ENCODE peak calls at places on chromosomes 7 and 10, in seven cellular contexts. H is spleen, M is keratinocyte, Z is ovary, J is right lobe of liver, W is tibial artery, I is ascending aorta. A is an unnamed sample. For H3K27me3, the result is how much of the 10 kb centered on the place peaks cover.

GRCh38 chr7:122413339-122413738 is 108.8 kb upstream of the FEZF1 start:
- DNase-seq in I (no peak), H (no peak), M (no peak), J (no peak), Z (no peak), W (no peak), A (no peak)

GRCh38 chr10:126373137-126373536 is 15.1 kb downstream of the ADAM12 start:
- DNase-seq in J (no peak), I (no peak), M (no peak), W (no peak), Z (peak), H (no peak), A (no peak)

GRCh38 chr10:23293145-23293724 is 51.4 kb downstream of the C10orf67 start:
- DNase-seq in W (no peak), J (no peak), Z (no peak), I (no peak), H (no peak), M (no peak), A (no peak)

GRCh38 chr10:48606530-48607355 is 1.9 kb upstream of the ARHGAP22 start:
- DNase-seq in Z (no peak), W (peak), M (no peak), I (peak), H (no peak), J (no peak), A (no peak)

GRCh38 chr10:59950105-59950504 is 43.7 kb upstream of the CCDC6 start:
- DNase-seq in J (no peak), H (no peak), W (no peak), Z (no peak), I (no peak), M (no peak), A (no peak)

GRCh38 chr7:35558841-35559240 is 136.1 kb downstream of the HERPUD2 start:
- DNase-seq in M (no peak), I (no peak), H (no peak), J (no peak), W (no peak), Z (no peak), A (no peak)

GRCh38 chr7:82549616-82550285 is 106.2 kb upstream of the CACNA2D1 start:
- DNase-seq in I (no peak), W (no peak), H (no peak), J (no peak), M (no peak), Z (no peak), A (no peak)

GRCh38 chr7:139618482-139619366 is 95.2 kb downstream of the CLEC2L start:
- DNase-seq in I (no peak), Z (peak), H (no peak), M (peak), J (no peak), W (no peak), A (no peak)

GRCh38 chr7:152006336-152006735 is 19.1 kb upstream of the GALNT11 start:
- DNase-seq in Z (no peak), I (no peak), W (no peak), H (no peak), J (no peak), M (no peak), A (no peak)

GRCh38 chr7:81869670-81870069 is 99.8 kb upstream of the HGF start:
- DNase-seq in W (no peak), J (no peak), M (no peak), H (no peak), Z (no peak), I (no peak), A (no peak)

DNA sequence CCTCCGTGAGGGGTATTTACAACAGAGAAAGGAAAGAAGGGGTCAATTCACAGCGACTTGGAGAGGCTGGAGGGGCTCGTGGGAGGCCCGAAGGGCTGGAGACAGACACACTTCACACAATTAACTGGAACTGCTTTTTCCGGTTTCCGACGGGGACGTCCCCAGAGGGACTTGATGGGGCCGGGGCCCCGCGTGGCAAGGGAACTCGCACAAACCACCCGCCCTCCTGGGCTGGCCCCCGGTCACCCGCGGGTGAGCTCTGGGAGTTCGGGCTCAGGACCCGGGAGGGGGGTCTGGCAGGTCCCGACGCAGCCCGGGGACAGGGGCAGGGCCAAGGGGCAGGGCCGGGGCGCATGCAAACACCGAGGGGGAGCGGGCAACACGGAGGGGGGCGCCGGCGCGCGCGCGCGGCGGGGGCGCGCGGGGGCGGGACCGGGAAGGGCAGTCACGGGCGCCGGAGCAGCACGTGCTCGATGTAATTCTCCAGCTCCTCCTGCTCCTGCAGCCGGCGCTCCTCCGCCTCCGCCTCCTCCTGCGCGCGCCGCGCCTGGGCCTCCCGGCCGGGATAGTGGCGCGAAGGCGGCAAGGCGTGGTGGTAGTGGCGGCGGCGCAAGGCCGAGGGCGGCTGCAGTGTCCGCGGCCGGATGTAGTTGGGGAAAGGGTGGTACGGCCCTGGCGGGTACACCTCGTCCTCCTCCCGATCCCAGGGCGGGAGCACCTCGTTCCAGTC is 2.7 kb downstream of the VGF start:
- DNase-seq in W (no peak), J (no peak), I (no peak), H (peak), M (no peak), Z (no peak), A (no peak)
- H3K27me3 ChIP-seq in W (half or more), J (under half), I (under half), H (half or more), M (under half), Z (under half), A (half or more)

DNA sequence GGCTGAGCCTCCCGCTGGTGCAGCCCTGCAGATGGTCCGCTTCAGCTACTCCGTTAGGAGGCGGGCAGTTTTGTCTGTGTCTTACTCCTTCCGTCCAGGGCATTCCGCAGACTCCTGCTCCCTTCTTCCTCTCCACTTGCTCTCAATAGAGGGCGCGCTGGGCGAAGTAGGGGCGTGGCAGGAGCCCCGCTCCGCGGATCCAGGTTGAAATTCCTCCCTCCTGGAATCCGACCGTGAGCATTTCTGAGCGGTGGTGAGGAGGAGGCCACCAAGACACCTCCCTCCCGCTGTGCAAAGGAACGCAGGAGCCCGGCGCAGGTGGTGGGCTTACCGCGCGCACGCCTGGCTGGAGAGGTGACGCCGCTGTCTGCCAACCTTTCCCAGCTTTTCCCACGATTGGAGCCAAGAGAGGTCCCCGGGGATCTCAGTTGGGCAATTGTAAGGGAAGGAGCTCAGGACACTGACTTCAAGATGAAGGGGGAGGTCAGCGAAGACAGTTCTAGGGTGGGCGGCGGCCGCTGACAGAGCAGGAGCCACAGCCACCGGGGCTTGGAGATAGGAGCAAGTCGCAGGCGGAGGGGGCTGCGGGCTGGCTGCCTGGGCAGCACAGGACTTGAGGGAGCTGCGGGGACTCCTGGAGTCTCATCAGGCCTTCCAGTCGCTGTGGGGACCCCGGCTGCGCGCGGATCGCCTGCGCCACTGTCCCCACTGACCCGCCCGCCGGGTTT is 1011.3 kb downstream of the XPNPEP1 start:
- DNase-seq in W (peak), J (peak), H (no peak), M (no peak), I (no peak), Z (peak), A (no peak)
- TF ChIP-seq CTCF in W (no peak), J (peak), H (no peak), M (no peak), I (no peak), Z (peak), A (no peak)

GRCh38 chr7:43314379-43315158 is 202.1 kb downstream of the HECW1 start:
- DNase-seq in W (no peak), M (no peak), J (no peak), I (no peak), Z (no peak), H (no peak), A (no peak)
- H3K27me3 ChIP-seq in W (under half), M (under half), J (under half), I (under half), Z (under half), H (under half), A (under half)

GRCh38 chr7:150781016-150781415 is 19.1 kb downstream of the TMEM176B start:
- DNase-seq in J (no peak), H (no peak), M (no peak), I (no peak), Z (no peak), W (no peak), A (no peak)
- TF ChIP-seq CTCF in J (no peak), H (no peak), M (no peak), I (no peak), Z (no peak), W (no peak), A (no peak)

GRCh38 chr7:131903315-131903714 is 346.9 kb upstream of the PODXL start:
- DNase-seq in J (no peak), W (no peak), Z (no peak), H (no peak), M (no peak), I (no peak), A (no peak)
- H3K27me3 ChIP-seq in J (under half), W (under half), Z (under half), H (under half), M (under half), I (under half), A (under half)

GRCh38 chr7:3039787-3040186 is 3.9 kb downstream of the CARD11 start:
- DNase-seq in H (no peak), W (no peak), J (no peak), I (no peak), Z (no peak), M (no peak), A (no peak)
- TF ChIP-seq CTCF in H (no peak), W (no peak), J (no peak), I (no peak), Z (no peak), M (no peak), A (no peak)

GRCh38 chr10:99520804-99521473 is 11.8 kb upstream of the NKX2-3 start:
- DNase-seq in H (no peak), W (no peak), I (no peak), J (no peak), M (no peak), Z (no peak), A (no peak)

GRCh38 chr10:99521474-99522077 is 11.2 kb upstream of the NKX2-3 start:
- DNase-seq in M (no peak), I (no peak), J (no peak), H (no peak), W (no peak), Z (no peak), A (no peak)

GRCh38 chr10:99519690-99520039 is 13.1 kb upstream of the NKX2-3 start:
- DNase-seq in W (no peak), I (no peak), M (no peak), H (no peak), J (no peak), Z (no peak), A (no peak)

GRCh38 chr10:99522078-99522479 is 10.7 kb upstream of the NKX2-3 start:
- DNase-seq in M (no peak), Z (no peak), W (no peak), J (no peak), H (no peak), I (no peak), A (no peak)

DNA sequence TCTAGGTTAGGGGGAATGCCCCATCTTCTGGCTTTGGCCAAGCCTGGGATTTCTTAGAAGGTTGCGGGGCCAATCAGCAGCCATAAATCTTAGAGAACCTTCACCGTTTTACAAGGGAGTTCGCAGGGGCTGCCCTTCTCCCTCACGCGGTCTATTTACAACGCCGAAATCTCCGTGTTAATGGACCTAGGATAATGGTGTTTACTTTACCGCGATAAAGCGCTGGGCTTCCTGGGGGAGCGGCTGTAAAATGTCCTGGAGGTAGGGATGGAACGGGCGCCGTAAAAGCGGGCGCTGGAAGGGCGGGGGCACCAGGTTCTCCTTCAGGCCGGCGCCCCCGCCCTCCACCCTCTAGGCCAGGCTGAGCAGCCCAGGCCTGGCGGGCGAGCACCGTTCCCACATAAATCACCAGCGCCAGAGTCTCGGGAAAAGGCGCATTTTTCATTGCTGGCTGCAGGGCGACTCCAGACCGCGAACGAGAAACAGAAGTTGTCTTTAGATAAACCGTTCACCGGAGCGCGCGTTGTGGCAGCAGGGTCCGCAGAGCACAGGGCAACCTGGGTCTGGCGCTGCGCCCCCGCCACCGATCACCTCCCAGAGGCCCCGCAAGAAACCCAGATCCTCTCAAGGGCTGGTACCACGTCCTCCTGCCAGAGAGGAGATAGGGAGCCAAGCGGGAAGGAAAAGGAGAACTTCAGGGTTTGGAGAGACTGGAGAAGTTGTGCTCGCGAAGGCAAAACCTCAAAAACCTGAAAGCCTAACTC is 12.5 kb upstream of the NKX2-3 start:
- DNase-seq in W (no peak), J (no peak), M (no peak), I (no peak), Z (no peak), H (no peak), A (no peak)
- H3K27me3 ChIP-seq in W (half or more), J (half or more), M (half or more), I (under half), Z (under half), H (under half), A (under half)

GRCh38 chr10:31031666-31032514 is at the start of gene ZNF438:
- DNase-seq in M (peak), H (peak), J (peak), I (peak), W (peak), Z (peak), A (peak)
- TF ChIP-seq CTCF in M (peak), H (peak), J (peak), I (peak), W (peak), Z (peak), A (peak)

GRCh38 chr10:100723180-100723579 is 22.2 kb upstream of the PAX2 start:
- DNase-seq in I (no peak), Z (no peak), M (no peak), J (no peak), H (peak), W (no peak), A (no peak)
- H3K27me3 ChIP-seq in I (under half), Z (under half), M (half or more), J (under half), H (under half), W (half or more), A (under half)